ENCODE peak calls at places on chromosomes 3 and 15, in six cellular contexts. P is HepG2, Q is GM12892, D is H1, X is GM12878, L is K562. E is an unnamed sample.

GRCh38 chr3:189300345-189300744 is 128.6 kb downstream of the TPRG1 start:
- DNase-seq in L (no peak), Q (no peak), P (no peak), X (no peak), D (no peak), E (no peak)

GRCh38 chr3:46692566-46692983 is 904 bp downstream of the ALS2CL start:
- DNase-seq in Q (no peak), X (no peak), P (no peak), L (peak; percentile 30), D (peak; percentile 60), E (no peak)

GRCh38 chr15:68693071-68693470 is 114.3 kb downstream of the CORO2B start:
- DNase-seq in X (no peak), D (no peak), P (no peak), L (no peak), Q (no peak), E (no peak)

GRCh38 chr15:84762840-84763572 is 14.6 kb downstream of the ZNF592 start:
- DNase-seq in D (no peak), P (no peak), L (no peak), X (no peak), Q (no peak), E (no peak)

GRCh38 chr3:18575573-18575972 is 150.4 kb upstream of the SATB1 start:
- DNase-seq in Q (no peak), D (no peak), L (no peak), P (no peak), X (no peak), E (no peak)

GRCh38 chr15:69885182-69886041 is 212.3 kb downstream of the TLE3 start:
- DNase-seq in Q (no peak), L (no peak), D (no peak), X (no peak), P (no peak), E (no peak)

GRCh38 chr3:105066106-105066839 is 300.4 kb upstream of the ALCAM start:
- DNase-seq in D (no peak), L (no peak), P (no peak), X (no peak), Q (no peak), E (no peak)

GRCh38 chr15:68427366-68427765 is 4.6 kb downstream of the ITGA11 start:
- DNase-seq in P (no peak), Q (no peak), L (no peak), D (no peak), X (no peak), E (no peak)

GRCh38 chr3:23859012-23859743 is 53.4 kb downstream of the UBE2E1 start:
- DNase-seq in D (no peak), L (no peak), X (no peak), Q (no peak), P (no peak), E (no peak)

GRCh38 chr15:29438714-29439076 is 169.1 kb upstream of the NSMCE3 start:
- DNase-seq in P (no peak), Q (no peak), L (no peak), D (no peak), X (no peak), E (no peak)

GRCh38 chr3:190718097-190718496 is 144.4 kb downstream of the GMNC start:
- DNase-seq in Q (no peak), P (no peak), L (no peak), D (no peak), X (no peak), E (no peak)

GRCh38 chr3:36796896-36797295 is 32.5 kb upstream of the DCLK3 start:
- DNase-seq in D (no peak), P (no peak), Q (no peak), L (no peak), X (no peak), E (no peak)

GRCh38 chr3:97613139-97613538 is 151.4 kb upstream of the ARL6 start:
- DNase-seq in X (no peak), D (no peak), P (no peak), Q (no peak), L (no peak), E (no peak)

GRCh38 chr15:50192164-50192563 is 10.2 kb downstream of the SLC27A2 start:
- DNase-seq in L (no peak), X (no peak), Q (no peak), D (no peak), P (no peak), E (no peak)

GRCh38 chr15:31260646-31261265 is 65.9 kb upstream of the KLF13 start:
- DNase-seq in D (no peak), X (no peak), P (no peak), Q (no peak), L (no peak), E (no peak)

GRCh38 chr3:165193392-165194268 is 2.6 kb downstream of the SLITRK3 start:
- DNase-seq in P (no peak), L (no peak), Q (no peak), X (no peak), D (no peak), E (no peak)

GRCh38 chr15:66156310-66156975 is 97.1 kb downstream of the MEGF11 start:
- DNase-seq in Q (no peak), L (no peak), P (no peak), X (no peak), D (no peak), E (no peak)

GRCh38 chr3:133745981-133746721 is at the start of gene TF:
- DNase-seq in L (no peak), P (peak; percentile 95), D (no peak), Q (no peak), X (no peak), E (no peak)

GRCh38 chr15:80207887-80208286 is 44.1 kb downstream of the CTXND1 start:
- DNase-seq in X (no peak), Q (no peak), P (peak; percentile 83), D (no peak), L (no peak), E (no peak)

GRCh38 chr15:48090115-48090514 is 30.7 kb upstream of the SLC24A5 start:
- DNase-seq in D (no peak), Q (no peak), L (no peak), X (no peak), P (no peak), E (no peak)

GRCh38 chr3:32226875-32227500 is 11.5 kb upstream of the CMTM8 start:
- DNase-seq in P (no peak), L (no peak), D (no peak), Q (no peak), X (no peak), E (no peak)

GRCh38 chr3:101865751-101866509 is 16.6 kb downstream of the NFKBIZ start:
- DNase-seq in D (no peak), Q (no peak), P (no peak), X (no peak), L (peak; percentile 44), E (peak; percentile 30)

GRCh38 chr3:16265455-16265786 is 409 bp downstream of the OXNAD1 start:
- DNase-seq in Q (no peak), X (no peak), L (no peak), D (no peak), P (no peak), E (no peak)
- TF ChIP-seq POLR2A in Q (no peak), X (no peak), L (no peak), D (no peak), P (peak; percentile 52), E (no peak)

DNA sequence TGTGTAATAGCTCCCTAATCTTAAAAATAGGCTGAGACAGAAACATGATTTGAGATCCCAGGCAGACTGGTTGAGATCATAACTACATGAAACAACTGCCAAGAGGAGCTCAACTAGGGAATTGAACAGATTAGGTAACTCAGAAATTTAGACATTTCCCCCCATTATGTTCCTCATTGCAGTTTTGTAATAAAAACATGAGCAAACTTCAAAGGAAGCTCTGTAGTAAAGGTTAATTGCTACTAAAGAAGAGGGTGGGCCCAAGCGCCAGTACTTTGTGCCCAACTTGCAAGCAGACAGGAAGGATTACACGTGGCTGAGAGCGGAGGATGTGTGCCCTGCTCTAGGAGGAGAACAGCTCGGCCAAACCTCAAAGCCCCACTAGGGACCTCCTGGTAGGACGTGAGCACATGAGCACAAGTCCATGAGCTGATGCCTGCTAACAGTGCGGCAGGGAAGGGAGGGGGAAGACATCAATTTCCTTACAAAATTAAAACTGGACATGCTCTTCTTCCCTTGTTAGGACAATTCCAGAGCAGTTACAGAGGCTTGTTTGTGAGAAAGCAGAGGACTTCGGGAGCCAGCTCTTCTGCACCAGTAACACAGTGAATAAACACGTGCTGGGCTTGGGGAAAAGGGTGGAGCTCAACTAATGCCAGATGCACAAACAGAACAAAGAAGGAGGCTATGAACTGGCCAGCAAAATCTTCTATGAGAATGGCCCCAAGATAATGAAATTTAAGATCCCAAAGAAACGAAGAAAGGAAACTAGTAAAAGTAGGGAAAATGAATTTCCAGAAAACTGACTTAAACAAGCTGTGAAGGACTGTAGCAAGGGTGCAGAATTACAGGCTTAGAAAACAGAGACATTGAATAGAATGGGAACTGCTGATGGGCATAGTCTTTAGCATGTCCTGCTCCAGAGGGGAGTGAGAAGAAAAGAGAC is 275.5 kb downstream of the MECOM start:
- DNase-seq in P (peak; percentile 20), D (no peak), L (no peak), Q (no peak), X (no peak), E (no peak)
- TF ChIP-seq POLR2AphosphoS5 in P (no peak), D (no peak), L (no peak), Q (no peak), X (no peak), E (no peak)

DNA sequence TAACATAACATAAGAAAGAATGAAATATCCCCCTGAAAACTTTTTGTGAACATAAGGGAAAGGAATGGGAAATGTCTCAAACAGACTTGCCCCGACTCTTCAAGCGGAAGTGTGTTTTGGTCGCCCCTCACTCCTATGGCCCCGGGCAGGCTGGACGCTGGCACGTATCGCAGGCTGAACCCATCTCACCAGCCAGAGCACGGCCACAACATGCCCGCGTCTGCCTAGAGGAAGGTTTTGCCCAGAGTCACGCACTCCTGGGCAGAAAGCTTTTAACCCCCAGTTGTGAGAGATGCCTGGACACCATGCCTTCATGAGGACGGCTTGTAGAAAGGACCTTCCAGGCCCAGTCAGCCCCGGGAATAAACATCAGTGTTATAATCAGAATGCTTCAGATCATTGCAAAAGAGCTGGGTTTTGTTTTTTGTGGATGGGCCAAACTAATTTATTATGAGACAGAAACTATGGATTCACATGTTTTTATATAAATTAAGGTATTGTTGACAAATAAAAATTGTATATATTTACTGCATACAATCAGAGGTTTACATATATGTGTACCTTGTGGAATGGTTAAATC is 16.5 kb downstream of the CYFIP1 start:
- DNase-seq in L (no peak), D (no peak), P (no peak), Q (no peak), X (no peak), E (no peak)
- TF ChIP-seq TAF1 in L (no peak), D (no peak), P (no peak), Q (no peak), X (no peak), E (no peak)

GRCh38 chr3:41159581-41160189 is 39.6 kb upstream of the CTNNB1 start:
- DNase-seq in Q (no peak), D (no peak), X (no peak), P (no peak), L (no peak), E (no peak)
- TF ChIP-seq POLR2A in Q (no peak), D (no peak), X (no peak), P (no peak), L (no peak), E (no peak)

E was measured in GM12891.